ENCODE peak calls at places on chromosomes 7 and 10, in six cellular contexts. Q is gastrocnemius medialis, J is IMR-90, E is right lobe of liver, I is HepG2, S is transverse colon. U is an unnamed sample.

GRCh38 chr7:128937647-128938523 is at the start of gene IRF5:
- DNase-seq in I (no peak), Q (no peak), J (no peak), S (peak), E (peak), U (no peak)

GRCh38 chr10:74244097-74244685 is 93.2 kb downstream of the ADK start:
- DNase-seq in Q (no peak), E (no peak), S (no peak), J (peak), I (peak), U (peak)

GRCh38 chr7:143499246-143499645 is 21.6 kb downstream of the TAS2R41 start:
- DNase-seq in Q (no peak), S (no peak), I (no peak), E (no peak), J (peak), U (no peak)

GRCh38 chr7:65475734-65476319 is 102.2 kb downstream of the ZNF92 start:
- DNase-seq in E (no peak), I (peak), J (no peak), S (peak), Q (no peak), U (no peak)

GRCh38 chr7:157495594-157495993 is 158.8 kb downstream of the DNAJB6 start:
- DNase-seq in J (no peak), I (no peak), E (no peak), S (no peak), Q (no peak), U (no peak)

GRCh38 chr7:114084381-114085312 is 165.8 kb upstream of the PPP1R3A start:
- DNase-seq in S (peak), J (no peak), E (peak), I (no peak), Q (peak), U (no peak)

GRCh38 chr7:2321020-2321419 is 6.8 kb upstream of the SNX8 start:
- DNase-seq in I (peak), E (no peak), Q (no peak), S (no peak), J (peak), U (no peak)

GRCh38 chr10:48414778-48415177 is 108.3 kb downstream of the MAPK8 start:
- DNase-seq in J (peak), S (no peak), Q (no peak), E (no peak), I (no peak), U (no peak)

GRCh38 chr10:69348824-69349541 is 67.7 kb downstream of the TACR2 start:
- DNase-seq in S (peak), I (no peak), E (no peak), Q (peak), J (peak), U (no peak)

DNA sequence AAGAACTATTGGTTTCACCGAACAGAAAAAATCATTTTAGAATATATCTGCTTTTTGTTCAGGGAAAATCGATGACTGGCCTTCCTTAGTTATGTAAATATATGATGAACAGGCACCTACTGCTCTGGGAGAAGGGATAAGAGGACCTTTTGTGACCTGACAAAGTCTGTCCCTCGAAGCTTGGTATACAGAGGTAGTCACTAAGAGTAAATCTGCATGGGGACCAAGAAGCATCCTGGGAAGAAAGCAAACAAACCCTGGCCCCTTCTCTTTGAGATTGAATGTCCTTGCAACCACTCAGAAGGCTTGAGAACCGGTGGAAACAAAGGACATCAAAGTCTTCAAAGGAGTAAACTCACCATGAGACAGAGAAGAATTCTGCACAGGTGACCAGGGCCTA is 52.3 kb downstream of the SKIDA1 start:
- DNase-seq in Q (no peak), S (no peak), I (no peak), E (no peak), J (no peak), U (no peak)
- TF ChIP-seq POLR2A in Q (no peak), S (no peak), I (no peak), E (no peak), J (no peak), U (no peak)

GRCh38 chr7:24757799-24758275 is 573 bp upstream of the GSDME start:
- DNase-seq in E (no peak), Q (peak), S (no peak), J (peak), I (peak), U (no peak)
- TF ChIP-seq POLR2A in E (no peak), Q (no peak), S (no peak), J (no peak), I (no peak), U (no peak)

GRCh38 chr10:110919971-110920881 is 822 bp downstream of the SHOC2 start:
- DNase-seq in S (peak), E (peak), Q (peak), I (no peak), J (peak), U (peak)

GRCh38 chr10:110918269-110918632 is 729 bp downstream of the BBIP1 start:
- DNase-seq in S (peak), J (peak), I (peak), E (peak), Q (peak), U (no peak)

GRCh38 chr10:110918633-110919348 is at the start of gene BBIP1:
- DNase-seq in Q (no peak), E (no peak), J (peak), S (no peak), I (peak), U (peak)

GRCh38 chr10:110916554-110917346 is 2.2 kb downstream of the BBIP1 start:
- DNase-seq in J (peak), S (no peak), Q (no peak), I (no peak), E (no peak), U (no peak)

GRCh38 chr10:110919349-110919931 is at the start of gene SHOC2:
- DNase-seq in I (no peak), S (peak), Q (peak), E (peak), J (no peak), U (peak)
- TF ChIP-seq POLR2A in I (peak), S (peak), Q (peak), E (peak), J (peak), U (no peak)

DNA sequence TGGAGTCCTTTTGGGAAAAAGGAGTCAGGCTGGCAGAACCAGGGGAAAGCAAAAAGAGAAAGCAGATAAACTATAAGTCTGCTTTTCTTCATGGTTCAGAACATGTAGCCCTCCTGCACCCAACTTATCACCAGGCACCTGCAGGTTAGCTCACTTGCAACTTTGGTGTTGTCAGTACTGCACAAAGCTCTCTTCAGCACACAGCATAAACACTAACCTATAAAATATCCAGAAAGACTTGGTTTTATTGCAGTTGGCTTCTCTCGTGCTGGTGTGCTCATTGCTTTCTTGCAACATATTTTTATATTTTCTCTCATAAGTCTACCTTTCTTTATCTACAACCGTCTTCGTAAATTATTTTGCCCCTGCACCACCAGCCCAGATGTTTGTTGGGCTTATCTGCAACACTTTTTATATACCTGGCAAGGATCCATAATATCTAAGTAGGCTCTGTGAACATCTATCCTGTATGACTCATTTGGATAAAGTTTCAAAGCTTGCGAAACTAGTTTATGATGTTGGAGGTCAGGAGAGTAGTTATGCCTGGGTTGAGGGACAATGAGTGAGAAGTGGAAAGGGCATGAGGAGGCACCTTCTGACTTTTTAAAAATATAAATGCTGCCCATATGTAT is 164.6 kb downstream of the ANKRD30A start:
- DNase-seq in S (no peak), E (no peak), Q (no peak), I (no peak), J (no peak), U (no peak)
- TF ChIP-seq POLR2A in S (no peak), E (no peak), Q (no peak), I (no peak), J (no peak), U (no peak)

U was measured in erythroblast.